ENCODE peak calls at places on chromosomes 11 and 22, in seven cellular contexts. One of them, this sample, is unnamed.

GRCh38 chr22:24069721-24070120 is 58.6 kb downstream of the CABIN1 start:
- DNase-seq in upper lobe of right lung: peak
- DNase-seq in PC-3: no peak
- DNase-seq in A673: no peak
- DNase-seq in Daoy: no peak
- DNase-seq in aorta: no peak
- DNase-seq in A549: no peak
- DNase-seq in this sample: no peak

GRCh38 chr11:69551963-69552362 is 70.5 kb downstream of the LINC01488 start:
- DNase-seq in aorta: no peak
- DNase-seq in PC-3: no peak
- DNase-seq in A549: no peak
- DNase-seq in Daoy: no peak
- DNase-seq in upper lobe of right lung: peak
- DNase-seq in A673: no peak
- DNase-seq in this sample: peak

GRCh38 chr11:64535811-64536210 is 55.2 kb upstream of the SLC22A12 start:
- DNase-seq in aorta: no peak
- DNase-seq in A549: no peak
- DNase-seq in PC-3: no peak
- DNase-seq in A673: no peak
- DNase-seq in upper lobe of right lung: no peak
- DNase-seq in Daoy: no peak
- DNase-seq in this sample: peak

GRCh38 chr22:27149886-27150529 is 492.6 kb downstream of the MIAT start:
- DNase-seq in A549: no peak
- DNase-seq in A673: no peak
- DNase-seq in upper lobe of right lung: no peak
- DNase-seq in aorta: no peak
- DNase-seq in Daoy: no peak
- DNase-seq in PC-3: no peak
- DNase-seq in this sample: no peak

GRCh38 chr11:125980421-125980820 is 34.6 kb downstream of the VSIG10L2 start:
- DNase-seq in A549: no peak
- DNase-seq in A673: peak
- DNase-seq in upper lobe of right lung: no peak
- DNase-seq in PC-3: no peak
- DNase-seq in Daoy: no peak
- DNase-seq in aorta: no peak
- DNase-seq in this sample: no peak

GRCh38 chr11:116691779-116692178 is 81.0 kb downstream of the BUD13 start:
- DNase-seq in A549: no peak
- DNase-seq in A673: peak
- DNase-seq in PC-3: peak
- DNase-seq in upper lobe of right lung: no peak
- DNase-seq in Daoy: peak
- DNase-seq in aorta: no peak
- DNase-seq in this sample: peak

GRCh38 chr11:47784785-47785381 is 17.7 kb upstream of the FNBP4 start:
- DNase-seq in A673: no peak
- DNase-seq in Daoy: no peak
- DNase-seq in PC-3: no peak
- DNase-seq in aorta: no peak
- DNase-seq in A549: no peak
- DNase-seq in upper lobe of right lung: no peak
- DNase-seq in this sample: no peak

GRCh38 chr11:1227551-1228182 is 4.8 kb downstream of the MUC5B start:
- DNase-seq in Daoy: no peak
- DNase-seq in aorta: peak
- DNase-seq in A549: no peak
- DNase-seq in A673: no peak
- DNase-seq in upper lobe of right lung: peak
- DNase-seq in PC-3: no peak
- DNase-seq in this sample: peak

GRCh38 chr22:37420656-37421467 is 6.4 kb downstream of the ELFN2 start:
- DNase-seq in A673: no peak
- DNase-seq in PC-3: no peak
- DNase-seq in upper lobe of right lung: no peak
- DNase-seq in A549: no peak
- DNase-seq in Daoy: no peak
- DNase-seq in aorta: no peak
- DNase-seq in this sample: no peak

GRCh38 chr11:14908214-14908880 is 16.3 kb upstream of the CYP2R1 start:
- DNase-seq in upper lobe of right lung: no peak
- DNase-seq in aorta: no peak
- DNase-seq in PC-3: peak
- DNase-seq in A549: peak
- DNase-seq in A673: peak
- DNase-seq in Daoy: peak
- DNase-seq in this sample: no peak

GRCh38 chr11:3169235-3169951 is 4.3 kb upstream of the OSBPL5 start:
- DNase-seq in aorta: peak
- DNase-seq in Daoy: peak
- DNase-seq in A549: peak
- DNase-seq in upper lobe of right lung: peak
- DNase-seq in A673: peak
- DNase-seq in PC-3: peak
- DNase-seq in this sample: peak

GRCh38 chr11:17687946-17688670 is 31.3 kb upstream of the MYOD1 start:
- DNase-seq in Daoy: no peak
- DNase-seq in aorta: no peak
- DNase-seq in PC-3: no peak
- DNase-seq in A549: no peak
- DNase-seq in A673: no peak
- DNase-seq in upper lobe of right lung: no peak
- DNase-seq in this sample: no peak

GRCh38 chr11:119773016-119773415 is 44.0 kb upstream of the NECTIN1 start:
- DNase-seq in upper lobe of right lung: peak
- DNase-seq in A673: no peak
- DNase-seq in PC-3: no peak
- DNase-seq in Daoy: no peak
- DNase-seq in A549: no peak
- DNase-seq in aorta: no peak
- DNase-seq in this sample: no peak